ENCODE peak calls at places on chromosomes 12 and 14, in eight cellular contexts. F, A, V, S, B, N, T and D are unnamed samples.

GRCh38 chr12:124993568-124994434 is at the start of gene BRI3BP:
- DNase-seq in F (no peak), A (peak; percentile 73), V (no peak), S (peak; percentile 46), B (no peak), N (peak; percentile 80), T (peak; percentile 94), D (no peak)

GRCh38 chr12:121858318-121858661 is 369 bp downstream of the HPD start:
- DNase-seq in F (no peak), A (no peak), V (no peak), S (no peak), B (no peak), N (no peak), T (no peak), D (no peak)

GRCh38 chr12:108482717-108483212 is 32.3 kb upstream of the FICD start:
- DNase-seq in F (no peak), A (no peak), V (no peak), S (no peak), B (peak; percentile 78), N (no peak), T (no peak), D (peak; percentile 40)

GRCh38 chr12:15599266-15600037 is 189.7 kb downstream of the EPS8 start:
- DNase-seq in F (peak; percentile 66), A (no peak), V (peak; percentile 32), S (peak; percentile 97), B (no peak), N (no peak), T (no peak), D (peak; percentile 80)

GRCh38 chr12:115817399-115817798 is 460.1 kb downstream of the MED13L start:
- DNase-seq in F (no peak), A (no peak), V (no peak), S (no peak), B (no peak), N (no peak), T (no peak), D (no peak)

GRCh38 chr12:130803707-130804106 is 35.3 kb downstream of the STX2 start:
- DNase-seq in F (no peak), A (no peak), V (no peak), S (peak; percentile 10), B (no peak), N (no peak), T (no peak), D (no peak)

GRCh38 chr12:4274960-4275868 is 1.7 kb downstream of the CCND2 start:
- DNase-seq in F (peak; percentile 36), A (no peak), V (no peak), S (no peak), B (no peak), N (no peak), T (peak; percentile 81), D (no peak)

GRCh38 chr14:106875503-106875902 is 1349.1 kb downstream of the TMEM121 start:
- DNase-seq in F (no peak), A (peak; percentile 26), V (no peak), S (no peak), B (no peak), N (no peak), T (peak; percentile 81), D (no peak)

GRCh38 chr12:25256826-25257225 is 6.1 kb upstream of the KRAS start:
- DNase-seq in F (no peak), A (no peak), V (no peak), S (no peak), B (no peak), N (no peak), T (no peak), D (no peak)

GRCh38 chr14:103920981-103921854 is 7.0 kb upstream of the TDRD9 start:
- DNase-seq in F (peak; percentile 82), A (peak; percentile 92), V (peak; percentile 68), S (peak; percentile 94), B (peak; percentile 94), N (peak; percentile 94), T (peak; percentile 99), D (peak; percentile 67)

GRCh38 chr12:587132-587531 is 76.1 kb downstream of the NINJ2 start:
- DNase-seq in F (no peak), A (no peak), V (no peak), S (no peak), B (no peak), N (no peak), T (no peak), D (no peak)

GRCh38 chr12:24856541-24856940 is 92.4 kb downstream of the BCAT1 start:
- DNase-seq in F (no peak), A (no peak), V (no peak), S (no peak), B (no peak), N (no peak), T (no peak), D (no peak)

GRCh38 chr12:94718114-94718513 is 67.8 kb upstream of the TMCC3 start:
- DNase-seq in F (no peak), A (no peak), V (no peak), S (peak; percentile 42), B (no peak), N (no peak), T (no peak), D (no peak)

GRCh38 chr14:96631030-96631429 is 128.8 kb downstream of the PAPOLA start:
- DNase-seq in F (no peak), A (no peak), V (no peak), S (no peak), B (no peak), N (no peak), T (no peak), D (no peak)

GRCh38 chr12:89414851-89415250 is 62.5 kb upstream of the DUSP6 start:
- DNase-seq in F (no peak), A (no peak), V (no peak), S (peak; percentile 70), B (no peak), N (no peak), T (no peak), D (peak; percentile 22)

GRCh38 chr14:78010688-78011087 is 159.5 kb upstream of the NRXN3 start:
- DNase-seq in F (no peak), A (no peak), V (no peak), S (peak; percentile 32), B (no peak), N (no peak), T (no peak), D (peak; percentile 49)

GRCh38 chr12:12456637-12457036 is 99.8 kb downstream of the BORCS5 start:
- DNase-seq in F (no peak), A (no peak), V (no peak), S (peak; percentile 76), B (no peak), N (no peak), T (no peak), D (no peak)

GRCh38 chr14:61113561-61113960 is 132.5 kb downstream of the SLC38A6 start:
- DNase-seq in F (no peak), A (no peak), V (no peak), S (no peak), B (no peak), N (no peak), T (no peak), D (no peak)
- H3K4me3 ChIP-seq in F (no peak overlapping the region), A (no peak overlapping the region), V (no peak overlapping the region), S (no peak overlapping the region), B (no peak overlapping the region), N (no peak overlapping the region), T (no peak overlapping the region), D (no peak overlapping the region)

DNA sequence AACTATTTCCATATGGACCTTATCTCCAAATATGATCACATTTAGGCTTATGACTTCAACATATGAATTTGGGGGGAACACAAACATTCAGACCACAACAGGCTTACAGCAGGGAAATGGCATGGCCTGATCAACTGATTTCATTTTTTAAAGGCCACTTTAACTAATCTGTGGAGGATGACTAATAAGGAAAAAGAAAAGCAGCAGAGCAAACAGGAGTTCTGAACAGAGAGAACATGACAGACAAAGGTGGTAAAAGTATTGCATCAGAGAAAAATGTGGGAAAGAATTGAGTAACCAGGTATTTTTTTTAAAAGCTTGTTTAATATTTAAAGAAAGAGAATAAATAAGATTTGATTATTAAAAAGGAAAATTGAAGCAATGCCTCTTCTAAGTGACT is 366.1 kb upstream of the TMPO start:
- DNase-seq in F (no peak), A (no peak), V (no peak), S (no peak), B (no peak), N (no peak), T (no peak), D (no peak)
- TF ChIP-seq CTCF in F (no peak), A (no peak), V (no peak), S (no peak), B (no peak), N (no peak), T (no peak), D (no peak)

GRCh38 chr12:92898755-92899154 is 30.3 kb downstream of the EEA1 start:
- DNase-seq in F (no peak), A (no peak), V (no peak), S (peak; percentile 12), B (no peak), N (no peak), T (no peak), D (no peak)

GRCh38 chr12:92897844-92898243 is 31.3 kb downstream of the EEA1 start:
- DNase-seq in F (no peak), A (no peak), V (no peak), S (no peak), B (no peak), N (no peak), T (no peak), D (no peak)

GRCh38 chr12:92905258-92905810 is 23.8 kb downstream of the EEA1 start:
- DNase-seq in F (no peak), A (no peak), V (no peak), S (no peak), B (no peak), N (no peak), T (no peak), D (no peak)

DNA sequence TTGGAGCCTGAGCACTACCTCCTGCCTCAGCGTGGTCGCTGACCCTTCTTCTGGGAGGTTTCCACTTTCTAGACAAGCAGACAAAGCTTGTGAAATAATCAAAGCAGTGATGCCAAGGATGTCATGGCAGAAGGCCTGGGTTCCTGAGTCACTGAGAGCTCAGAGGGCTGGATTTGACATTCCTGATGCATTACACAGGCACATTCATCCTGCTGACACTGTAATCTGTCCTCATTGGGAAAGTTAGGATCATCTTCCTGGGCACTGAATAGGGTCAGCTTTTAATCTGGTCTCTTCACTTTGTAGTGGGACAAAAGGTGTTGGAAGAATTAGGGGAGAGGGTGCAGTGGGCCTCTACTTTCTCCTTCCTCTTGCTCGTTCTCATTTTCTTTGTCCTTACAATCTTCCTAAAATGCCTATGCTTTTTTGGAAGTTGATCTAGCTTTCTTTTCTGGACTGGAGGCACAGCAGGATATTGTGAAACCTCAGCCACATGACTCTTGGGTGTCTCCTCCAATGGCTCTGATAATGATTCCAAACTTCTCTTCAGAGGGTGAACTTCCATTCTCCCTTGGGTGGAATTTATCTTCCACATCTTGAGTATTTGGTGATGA is 29.6 kb downstream of the EEA1 start:
- DNase-seq in F (peak; percentile 93), A (peak; percentile 71), V (peak; percentile 92), S (peak; percentile 98), B (peak; percentile 82), N (no peak), T (no peak), D (peak; percentile 96)
- H3K4me3 ChIP-seq in F (no peak overlapping the region), A (peak overlapping the region; percentile 26), V (peak overlapping the region; percentile 26), S (no peak overlapping the region), B (no peak overlapping the region), N (no peak overlapping the region), T (no peak overlapping the region), D (no peak overlapping the region)

DNA sequence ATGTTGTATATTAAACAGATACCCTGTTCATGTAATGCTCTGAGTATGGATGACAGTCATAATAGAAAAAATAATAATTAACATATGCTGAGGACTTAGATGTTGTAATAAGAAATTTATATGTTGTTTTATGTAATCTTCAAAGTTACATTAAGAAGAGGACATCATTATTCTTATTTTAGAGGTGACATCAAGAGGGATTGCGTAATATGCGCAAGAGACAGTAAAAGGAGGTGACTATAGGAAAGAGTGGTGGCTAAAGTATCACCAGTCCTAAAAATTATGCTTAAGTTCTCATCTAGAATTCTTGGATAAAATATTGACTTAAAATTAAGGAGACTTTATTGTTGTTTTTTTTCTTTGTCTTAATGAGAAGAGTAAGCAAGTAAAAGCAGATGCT is 323.9 kb downstream of the KCNC2 start:
- DNase-seq in F (no peak), A (no peak), V (no peak), S (no peak), B (no peak), N (no peak), T (no peak), D (no peak)
- TF ChIP-seq CTCF in F (no peak), A (no peak), V (no peak), S (no peak), B (no peak), N (no peak), T (no peak), D (no peak)